ENCODE peak calls at places on chromosome 17, in eight cellular contexts. X is thoracic aorta; R is Right ventricle myocardium superior; Q is activated T-helper 1 cell treated with anti-CD3 and anti-CD28 coated beads, Interleukin-2, amount 50 U/mL, for 16 hours; V is sigmoid colon; N is NCI-H774; K is stimulated activated CD4-positive, alpha-beta T cell treated with anti-CD3 and anti-CD28 coated beads, Interleukin-2, amount 100 ng/mL, for 24 hours; U is coronary artery. C is an unnamed sample.

GRCh38 chr17:9729034-9729650 is 62.2 kb downstream of the DHRS7C start:
- DNase-seq in Q (no peak), X (no peak), K (no peak), R (no peak), V (no peak), U (no peak), N (peak), C (no peak)

GRCh38 chr17:7394452-7395191 is at the start of gene PLSCR3:
- DNase-seq in V (peak), R (peak), X (peak), N (peak), K (peak), Q (peak), U (peak), C (no peak)

GRCh38 chr17:82333279-82334171 is at the start of gene SECTM1:
- DNase-seq in X (no peak), Q (no peak), K (peak), R (peak), U (no peak), N (no peak), V (peak), C (no peak)

GRCh38 chr17:75719732-75720131 is 1.5 kb upstream of the ITGB4 start:
- DNase-seq in R (no peak), N (no peak), X (no peak), U (no peak), V (no peak), Q (no peak), K (no peak), C (no peak)

GRCh38 chr17:11369570-11369969 is 128.6 kb downstream of the SHISA6 start:
- DNase-seq in K (no peak), X (no peak), Q (no peak), R (no peak), N (no peak), U (no peak), V (no peak), C (no peak)

GRCh38 chr17:9269350-9270035 is 248.2 kb downstream of the NTN1 start:
- DNase-seq in R (no peak), U (no peak), Q (no peak), K (no peak), N (no peak), V (no peak), X (no peak), C (no peak)

GRCh38 chr17:81097134-81097942 is 62.4 kb downstream of the BAIAP2 start:
- DNase-seq in R (peak), N (no peak), V (peak), Q (no peak), U (peak), K (peak), X (peak), C (no peak)

GRCh38 chr17:2694381-2695242 is 17.0 kb downstream of the CLUH start:
- DNase-seq in V (peak), K (no peak), N (no peak), R (peak), Q (no peak), X (no peak), U (peak), C (no peak)

GRCh38 chr17:57480438-57481196 is 224.3 kb downstream of the MSI2 start:
- DNase-seq in X (no peak), R (peak), Q (no peak), U (no peak), V (no peak), N (no peak), K (no peak), C (no peak)

GRCh38 chr17:82863941-82864720 is 24.3 kb upstream of the ZNF750 start:
- DNase-seq in U (no peak), Q (peak), R (no peak), X (no peak), K (peak), V (no peak), N (no peak), C (no peak)

GRCh38 chr17:36703860-36704266 is 102.5 kb downstream of the MRM1 start:
- DNase-seq in Q (peak), X (no peak), N (no peak), V (no peak), K (peak), U (no peak), R (peak), C (no peak)

C was measured in vagina.